ENCODE peak calls at places on chromosomes 16 and 17, in ten cellular contexts. X is AG04449, P is tibial nerve, F is vagina, Z is mucosa of descending colon, Y is heart left ventricle, S is lung, K is esophagus muscularis mucosa, U is omental fat pad, G is AG04450. O is an unnamed sample.

GRCh38 chr16:48955791-48956190 is 325.8 kb downstream of the CBLN1 start:
- DNase-seq in X (no peak), P (no peak), F (no peak), Z (no peak), Y (no peak), S (no peak), K (no peak), U (no peak), G (no peak), O (no peak)

GRCh38 chr16:22813223-22813945 is 578 bp upstream of the HS3ST2 start:
- DNase-seq in X (no peak), P (no peak), F (no peak), Z (peak), Y (peak), S (peak), K (no peak), U (no peak), G (no peak), O (no peak)

GRCh38 chr16:87435399-87436224 is 43.5 kb downstream of the MAP1LC3B start:
- DNase-seq in X (peak), P (no peak), F (no peak), Z (no peak), Y (no peak), S (no peak), K (no peak), U (no peak), G (peak), O (no peak)

GRCh38 chr16:64180136-64180900 is 941.5 kb downstream of the CDH11 start:
- DNase-seq in X (no peak), P (no peak), F (no peak), Z (no peak), Y (no peak), S (no peak), K (no peak), U (no peak), G (no peak), O (no peak)

GRCh38 chr16:88619859-88620655 is 18.3 kb upstream of the IL17C start:
- DNase-seq in X (no peak), P (no peak), F (no peak), Z (no peak), Y (no peak), S (no peak), K (no peak), U (no peak), G (peak), O (no peak)

GRCh38 chr17:2689411-2690164 is 22.0 kb downstream of the CLUH start:
- DNase-seq in X (no peak), P (no peak), F (peak), Z (peak), Y (peak), S (no peak), K (peak), U (peak), G (no peak), O (peak)

GRCh38 chr17:17870292-17870691 is 33.5 kb upstream of the SREBF1 start:
- DNase-seq in X (no peak), P (no peak), F (no peak), Z (no peak), Y (no peak), S (no peak), K (no peak), U (no peak), G (no peak), O (no peak)

GRCh38 chr17:63439682-63440081 is 6.4 kb downstream of the CYB561 start:
- DNase-seq in X (no peak), P (peak), F (no peak), Z (no peak), Y (no peak), S (no peak), K (no peak), U (no peak), G (no peak), O (no peak)

GRCh38 chr17:45992904-45993303 is 6.1 kb upstream of the STH start:
- DNase-seq in X (no peak), P (no peak), F (no peak), Z (no peak), Y (no peak), S (no peak), K (no peak), U (no peak), G (no peak), O (no peak)

GRCh38 chr17:37299257-37299985 is 76.4 kb upstream of the C17orf78 start:
- DNase-seq in X (no peak), P (no peak), F (no peak), Z (no peak), Y (no peak), S (no peak), K (no peak), U (no peak), G (no peak), O (no peak)

GRCh38 chr16:63684116-63684515 is 1437.7 kb downstream of the CDH11 start:
- DNase-seq in X (no peak), P (no peak), F (no peak), Z (no peak), Y (no peak), S (no peak), K (no peak), U (no peak), G (no peak), O (no peak)

GRCh38 chr16:1331712-1332617 is 1.5 kb upstream of the BAIAP3 start:
- DNase-seq in X (no peak), P (peak), F (no peak), Z (peak), Y (peak), S (peak), K (no peak), U (no peak), G (no peak), O (no peak)

GRCh38 chr16:55055262-55055661 is 124.6 kb downstream of the IRX5 start:
- DNase-seq in X (no peak), P (no peak), F (no peak), Z (no peak), Y (no peak), S (no peak), K (no peak), U (no peak), G (no peak), O (no peak)

GRCh38 chr17:43003542-43004172 is 2.9 kb upstream of the IFI35 start:
- DNase-seq in X (no peak), P (no peak), F (no peak), Z (no peak), Y (no peak), S (no peak), K (no peak), U (no peak), G (no peak), O (no peak)

GRCh38 chr16:50641818-50642187 is 39.3 kb downstream of the SNX20 start:
- DNase-seq in X (no peak), P (no peak), F (no peak), Z (no peak), Y (no peak), S (no peak), K (no peak), U (no peak), G (no peak), O (no peak)

GRCh38 chr16:1470543-1471251 is 4.1 kb downstream of the CLCN7 start:
- DNase-seq in X (no peak), P (no peak), F (no peak), Z (peak), Y (peak), S (peak), K (no peak), U (no peak), G (no peak), O (no peak)

GRCh38 chr17:49717371-49717841 is 9.6 kb upstream of the SLC35B1 start:
- DNase-seq in X (no peak), P (no peak), F (no peak), Z (no peak), Y (peak), S (no peak), K (no peak), U (no peak), G (no peak), O (no peak)

GRCh38 chr16:19883296-19883951 is 1.2 kb downstream of the GPRC5B start:
- DNase-seq in X (no peak), P (peak), F (no peak), Z (no peak), Y (peak), S (no peak), K (no peak), U (no peak), G (no peak), O (no peak)

GRCh38 chr16:68951991-68952877 is 108.9 kb downstream of the TANGO6 start:
- DNase-seq in X (no peak), P (no peak), F (no peak), Z (no peak), Y (no peak), S (no peak), K (no peak), U (no peak), G (no peak), O (peak)

GRCh38 chr17:48070195-48070594 is 22.0 kb downstream of the NFE2L1 start:
- DNase-seq in X (no peak), P (no peak), F (no peak), Z (no peak), Y (no peak), S (no peak), K (no peak), U (no peak), G (no peak), O (no peak)

GRCh38 chr16:48526058-48526957 is 83.7 kb downstream of the N4BP1 start:
- DNase-seq in X (no peak), P (no peak), F (no peak), Z (peak), Y (no peak), S (no peak), K (no peak), U (no peak), G (no peak), O (no peak)

GRCh38 chr17:57519199-57519598 is 225.9 kb downstream of the CCDC182 start:
- DNase-seq in X (peak), P (no peak), F (no peak), Z (no peak), Y (no peak), S (no peak), K (no peak), U (no peak), G (peak), O (no peak)

GRCh38 chr17:18921912-18922451 is 30.0 kb upstream of the SLC5A10 start:
- DNase-seq in X (no peak), P (no peak), F (no peak), Z (no peak), Y (no peak), S (no peak), K (no peak), U (no peak), G (peak), O (no peak)
- TF ChIP-seq CTCF in X (no peak), P (no peak), F (no peak), Z (no peak), Y (no peak), S (no peak), K (no peak), U (no peak), G (no peak), O (no peak)

GRCh38 chr17:66629762-66630161 is 205.2 kb upstream of the CACNG5 start:
- DNase-seq in X (no peak), P (no peak), F (no peak), Z (no peak), Y (no peak), S (no peak), K (no peak), U (no peak), G (no peak), O (no peak)
- TF ChIP-seq CTCF in X (no peak), P (no peak), F (no peak), Z (no peak), Y (no peak), S (no peak), K (no peak), U (no peak), G (no peak), O (no peak)

GRCh38 chr17:79991140-79991923 is 44.3 kb downstream of the TBC1D16 start:
- DNase-seq in X (no peak), P (peak), F (no peak), Z (peak), Y (peak), S (peak), K (peak), U (no peak), G (peak), O (peak)
- TF ChIP-seq CTCF in X (peak), P (peak), F (peak), Z (peak), Y (peak), S (peak), K (peak), U (no peak), G (peak), O (peak)

GRCh38 chr16:78727536-78727935 is 628.1 kb downstream of the WWOX start:
- DNase-seq in X (no peak), P (no peak), F (no peak), Z (no peak), Y (no peak), S (no peak), K (no peak), U (no peak), G (no peak), O (no peak)
- TF ChIP-seq CTCF in X (no peak), P (no peak), F (no peak), Z (no peak), Y (no peak), S (no peak), K (no peak), U (no peak), G (no peak), O (no peak)

O was measured in osteocyte.